ENCODE peak calls at places on chromosomes 2 and 18, in seven cellular contexts. One of them, this sample, is unnamed.

GRCh38 chr2:240296611-240297552 is 138.6 kb upstream of the GPC1 start:
- DNase-seq in H1: no peak
- DNase-seq in mesenchymal stem cell: no peak
- DNase-seq in mesendoderm: no peak
- DNase-seq in H9: peak; percentile 28
- DNase-seq in IMR-90: no peak
- DNase-seq in trophoblast cell: no peak
- DNase-seq in this sample: no peak

GRCh38 chr2:231397011-231397927 is 1.8 kb downstream of the B3GNT7 start:
- DNase-seq in mesenchymal stem cell: no peak
- DNase-seq in H9: no peak
- DNase-seq in IMR-90: no peak
- DNase-seq in trophoblast cell: no peak
- DNase-seq in H1: no peak
- DNase-seq in mesendoderm: no peak
- DNase-seq in this sample: no peak

GRCh38 chr2:190882831-190883582 is 2.4 kb downstream of the GLS start:
- DNase-seq in mesendoderm: peak; percentile 40
- DNase-seq in H9: no peak
- DNase-seq in H1: no peak
- DNase-seq in IMR-90: no peak
- DNase-seq in mesenchymal stem cell: no peak
- DNase-seq in trophoblast cell: peak; percentile 28
- DNase-seq in this sample: no peak

GRCh38 chr2:45729753-45730512 is 78.5 kb downstream of the PRKCE start:
- DNase-seq in mesendoderm: peak; percentile 58
- DNase-seq in IMR-90: no peak
- DNase-seq in H9: no peak
- DNase-seq in trophoblast cell: peak; percentile 57
- DNase-seq in mesenchymal stem cell: no peak
- DNase-seq in H1: no peak
- DNase-seq in this sample: no peak

GRCh38 chr2:74877781-74878433 is 44.0 kb downstream of the HK2 start:
- DNase-seq in mesenchymal stem cell: no peak
- DNase-seq in mesendoderm: no peak
- DNase-seq in H1: no peak
- DNase-seq in IMR-90: no peak
- DNase-seq in H9: no peak
- DNase-seq in trophoblast cell: no peak
- DNase-seq in this sample: no peak

GRCh38 chr2:173298536-173299097 is 56.1 kb upstream of the CDCA7 start:
- DNase-seq in IMR-90: no peak
- DNase-seq in H9: no peak
- DNase-seq in trophoblast cell: no peak
- DNase-seq in mesenchymal stem cell: no peak
- DNase-seq in mesendoderm: peak; percentile 38
- DNase-seq in H1: no peak
- DNase-seq in this sample: no peak

GRCh38 chr2:161570424-161571050 is 53.7 kb upstream of the SLC4A10 start:
- DNase-seq in H9: no peak
- DNase-seq in IMR-90: no peak
- DNase-seq in mesenchymal stem cell: no peak
- DNase-seq in mesendoderm: peak; percentile 23
- DNase-seq in H1: no peak
- DNase-seq in trophoblast cell: no peak
- DNase-seq in this sample: no peak

GRCh38 chr2:216555274-216555673 is 56.6 kb downstream of the RPL37A start:
- DNase-seq in mesenchymal stem cell: no peak
- DNase-seq in H1: no peak
- DNase-seq in IMR-90: no peak
- DNase-seq in mesendoderm: no peak
- DNase-seq in trophoblast cell: no peak
- DNase-seq in H9: no peak
- DNase-seq in this sample: no peak

GRCh38 chr2:58762176-58762781 is 521.2 kb upstream of the FANCL start:
- DNase-seq in IMR-90: peak; percentile 28
- DNase-seq in H9: peak; percentile 83
- DNase-seq in H1: peak; percentile 80
- DNase-seq in trophoblast cell: peak; percentile 68
- DNase-seq in mesenchymal stem cell: peak; percentile 54
- DNase-seq in mesendoderm: peak; percentile 91
- DNase-seq in this sample: peak; percentile 78

GRCh38 chr2:156437876-156438410 is 1.8 kb downstream of the GPD2 start:
- DNase-seq in H1: no peak
- DNase-seq in mesendoderm: no peak
- DNase-seq in mesenchymal stem cell: no peak
- DNase-seq in H9: no peak
- DNase-seq in IMR-90: no peak
- DNase-seq in trophoblast cell: peak; percentile 68
- DNase-seq in this sample: no peak

GRCh38 chr18:22422909-22423548 is 5.3 kb upstream of the CTAGE1 start:
- DNase-seq in IMR-90: peak; percentile 87
- DNase-seq in trophoblast cell: peak; percentile 36
- DNase-seq in mesenchymal stem cell: no peak
- DNase-seq in H9: no peak
- DNase-seq in mesendoderm: no peak
- DNase-seq in H1: no peak
- DNase-seq in this sample: no peak

GRCh38 chr2:54610700-54611099 is 112.8 kb upstream of the EML6 start:
- DNase-seq in trophoblast cell: peak; percentile 37
- DNase-seq in mesendoderm: no peak
- DNase-seq in IMR-90: peak; percentile 36
- DNase-seq in H1: no peak
- DNase-seq in H9: no peak
- DNase-seq in mesenchymal stem cell: peak; percentile 80
- DNase-seq in this sample: no peak
- H3K23ac ChIP-seq in trophoblast cell: no peak overlapping the region
- H3K23ac ChIP-seq in mesendoderm: no peak overlapping the region
- H3K23ac ChIP-seq in IMR-90: no peak overlapping the region
- H3K23ac ChIP-seq in H1: no peak overlapping the region
- H3K23ac ChIP-seq in H9: no peak overlapping the region
- H3K23ac ChIP-seq in mesenchymal stem cell: no peak overlapping the region
- H3K23ac ChIP-seq in this sample: no peak overlapping the region

GRCh38 chr2:8654483-8654882 is 27.4 kb upstream of the ID2 start:
- DNase-seq in mesenchymal stem cell: no peak
- DNase-seq in IMR-90: no peak
- DNase-seq in mesendoderm: no peak
- DNase-seq in H9: no peak
- DNase-seq in trophoblast cell: no peak
- DNase-seq in H1: no peak
- DNase-seq in this sample: no peak
- H2BK5ac ChIP-seq in mesenchymal stem cell: no peak overlapping the region
- H2BK5ac ChIP-seq in IMR-90: no peak overlapping the region
- H2BK5ac ChIP-seq in mesendoderm: no peak overlapping the region
- H2BK5ac ChIP-seq in H9: no peak overlapping the region
- H2BK5ac ChIP-seq in trophoblast cell: no peak overlapping the region
- H2BK5ac ChIP-seq in H1: no peak overlapping the region
- H2BK5ac ChIP-seq in this sample: no peak overlapping the region

GRCh38 chr2:127330753-127331152 is 36.8 kb upstream of the ERCC3 start:
- DNase-seq in trophoblast cell: no peak
- DNase-seq in H9: no peak
- DNase-seq in mesendoderm: no peak
- DNase-seq in H1: no peak
- DNase-seq in mesenchymal stem cell: no peak
- DNase-seq in IMR-90: no peak
- DNase-seq in this sample: no peak

GRCh38 chr2:127326289-127326945 is 32.5 kb upstream of the ERCC3 start:
- DNase-seq in mesenchymal stem cell: no peak
- DNase-seq in trophoblast cell: peak; percentile 20
- DNase-seq in H9: no peak
- DNase-seq in H1: no peak
- DNase-seq in IMR-90: peak; percentile 32
- DNase-seq in mesendoderm: peak; percentile 24
- DNase-seq in this sample: no peak

DNA sequence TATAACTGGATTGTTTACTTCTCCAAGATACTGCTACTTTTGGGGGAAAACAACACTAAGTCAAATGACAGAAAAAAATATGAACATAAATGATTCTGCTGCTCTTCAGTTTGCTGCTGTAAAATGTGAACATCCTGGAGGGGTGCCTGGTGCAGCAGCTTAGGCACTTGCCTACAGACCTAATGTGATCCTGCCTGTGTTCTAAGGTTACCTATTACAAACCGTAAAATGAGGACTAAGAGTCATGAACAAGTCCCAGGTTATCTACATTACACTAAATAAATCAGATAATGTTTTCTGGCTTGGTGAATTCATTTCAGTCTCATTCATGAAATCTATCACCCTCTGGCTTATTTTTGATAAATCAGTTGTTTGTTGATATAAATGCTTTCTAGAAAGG is 38.4 kb upstream of the ERCC3 start:
- DNase-seq in H9: no peak
- DNase-seq in H1: no peak
- DNase-seq in IMR-90: no peak
- DNase-seq in mesendoderm: no peak
- DNase-seq in mesenchymal stem cell: no peak
- DNase-seq in trophoblast cell: no peak
- DNase-seq in this sample: no peak
- H3K23ac ChIP-seq in H9: no peak overlapping the region
- H3K23ac ChIP-seq in H1: no peak overlapping the region
- H3K23ac ChIP-seq in IMR-90: no peak overlapping the region
- H3K23ac ChIP-seq in mesendoderm: no peak overlapping the region
- H3K23ac ChIP-seq in mesenchymal stem cell: no peak overlapping the region
- H3K23ac ChIP-seq in trophoblast cell: no peak overlapping the region
- H3K23ac ChIP-seq in this sample: no peak overlapping the region

GRCh38 chr18:23448291-23448690 is 4.8 kb upstream of the RIOK3 start:
- DNase-seq in IMR-90: no peak
- DNase-seq in H1: no peak
- DNase-seq in H9: no peak
- DNase-seq in mesenchymal stem cell: no peak
- DNase-seq in mesendoderm: no peak
- DNase-seq in trophoblast cell: no peak
- DNase-seq in this sample: no peak
- H2BK5ac ChIP-seq in IMR-90: no peak overlapping the region
- H2BK5ac ChIP-seq in H1: no peak overlapping the region
- H2BK5ac ChIP-seq in H9: no peak overlapping the region
- H2BK5ac ChIP-seq in mesenchymal stem cell: no peak overlapping the region
- H2BK5ac ChIP-seq in mesendoderm: no peak overlapping the region
- H2BK5ac ChIP-seq in trophoblast cell: no peak overlapping the region
- H2BK5ac ChIP-seq in this sample: no peak overlapping the region

GRCh38 chr18:5912491-5912890 is 17.2 kb upstream of the TMEM200C start:
- DNase-seq in mesendoderm: no peak
- DNase-seq in H1: no peak
- DNase-seq in IMR-90: peak; percentile 12
- DNase-seq in mesenchymal stem cell: no peak
- DNase-seq in H9: no peak
- DNase-seq in trophoblast cell: no peak
- DNase-seq in this sample: no peak

GRCh38 chr18:5914016-5914415 is 18.7 kb upstream of the TMEM200C start:
- DNase-seq in trophoblast cell: no peak
- DNase-seq in H1: no peak
- DNase-seq in IMR-90: peak; percentile 84
- DNase-seq in mesendoderm: no peak
- DNase-seq in mesenchymal stem cell: no peak
- DNase-seq in H9: no peak
- DNase-seq in this sample: no peak

GRCh38 chr18:5914971-5915370 is 19.6 kb upstream of the TMEM200C start:
- DNase-seq in IMR-90: no peak
- DNase-seq in H9: no peak
- DNase-seq in H1: no peak
- DNase-seq in mesenchymal stem cell: no peak
- DNase-seq in mesendoderm: no peak
- DNase-seq in trophoblast cell: no peak
- DNase-seq in this sample: no peak

DNA sequence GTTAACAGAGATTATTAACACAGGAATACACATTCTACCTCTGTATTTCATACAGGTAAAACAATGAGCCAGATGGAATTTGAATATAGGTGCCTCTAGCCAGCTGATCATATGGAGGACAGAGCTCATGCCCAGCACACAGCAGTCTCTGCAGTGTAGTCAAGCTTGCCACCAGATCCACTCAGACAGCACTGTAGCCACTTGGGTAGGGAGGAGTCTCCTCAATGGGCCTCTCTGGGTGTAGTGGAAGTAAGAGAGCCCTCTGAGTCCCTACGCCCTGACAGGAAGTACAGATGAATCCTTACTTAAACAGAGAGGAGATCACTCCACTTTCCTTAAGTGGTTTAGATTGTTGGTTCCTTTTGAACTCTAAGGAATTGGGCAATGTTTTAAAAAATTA is 22.9 kb upstream of the TMEM200C start:
- DNase-seq in H1: no peak
- DNase-seq in H9: no peak
- DNase-seq in mesendoderm: no peak
- DNase-seq in trophoblast cell: no peak
- DNase-seq in IMR-90: no peak
- DNase-seq in mesenchymal stem cell: no peak
- DNase-seq in this sample: no peak
- H3K23ac ChIP-seq in H1: no peak overlapping the region
- H3K23ac ChIP-seq in H9: no peak overlapping the region
- H3K23ac ChIP-seq in mesendoderm: no peak overlapping the region
- H3K23ac ChIP-seq in trophoblast cell: no peak overlapping the region
- H3K23ac ChIP-seq in IMR-90: no peak overlapping the region
- H3K23ac ChIP-seq in mesenchymal stem cell: no peak overlapping the region
- H3K23ac ChIP-seq in this sample: no peak overlapping the region

GRCh38 chr18:64409511-64409910 is 260.6 kb upstream of the LINC00305 start:
- DNase-seq in trophoblast cell: peak; percentile 25
- DNase-seq in H9: no peak
- DNase-seq in IMR-90: no peak
- DNase-seq in mesendoderm: peak; percentile 48
- DNase-seq in mesenchymal stem cell: peak; percentile 17
- DNase-seq in H1: no peak
- DNase-seq in this sample: peak; percentile 17

GRCh38 chr18:64398320-64398719 is 249.4 kb upstream of the LINC00305 start:
- DNase-seq in H9: no peak
- DNase-seq in mesendoderm: no peak
- DNase-seq in trophoblast cell: no peak
- DNase-seq in mesenchymal stem cell: no peak
- DNase-seq in H1: no peak
- DNase-seq in IMR-90: no peak
- DNase-seq in this sample: no peak

GRCh38 chr18:64405161-64405560 is 256.3 kb upstream of the LINC00305 start:
- DNase-seq in IMR-90: peak; percentile 16
- DNase-seq in H9: no peak
- DNase-seq in mesendoderm: no peak
- DNase-seq in mesenchymal stem cell: peak; percentile 64
- DNase-seq in H1: no peak
- DNase-seq in trophoblast cell: peak; percentile 62
- DNase-seq in this sample: no peak

GRCh38 chr18:64407606-64408005 is 258.7 kb upstream of the LINC00305 start:
- DNase-seq in trophoblast cell: no peak
- DNase-seq in mesendoderm: no peak
- DNase-seq in H9: no peak
- DNase-seq in H1: no peak
- DNase-seq in IMR-90: no peak
- DNase-seq in mesenchymal stem cell: no peak
- DNase-seq in this sample: no peak

DNA sequence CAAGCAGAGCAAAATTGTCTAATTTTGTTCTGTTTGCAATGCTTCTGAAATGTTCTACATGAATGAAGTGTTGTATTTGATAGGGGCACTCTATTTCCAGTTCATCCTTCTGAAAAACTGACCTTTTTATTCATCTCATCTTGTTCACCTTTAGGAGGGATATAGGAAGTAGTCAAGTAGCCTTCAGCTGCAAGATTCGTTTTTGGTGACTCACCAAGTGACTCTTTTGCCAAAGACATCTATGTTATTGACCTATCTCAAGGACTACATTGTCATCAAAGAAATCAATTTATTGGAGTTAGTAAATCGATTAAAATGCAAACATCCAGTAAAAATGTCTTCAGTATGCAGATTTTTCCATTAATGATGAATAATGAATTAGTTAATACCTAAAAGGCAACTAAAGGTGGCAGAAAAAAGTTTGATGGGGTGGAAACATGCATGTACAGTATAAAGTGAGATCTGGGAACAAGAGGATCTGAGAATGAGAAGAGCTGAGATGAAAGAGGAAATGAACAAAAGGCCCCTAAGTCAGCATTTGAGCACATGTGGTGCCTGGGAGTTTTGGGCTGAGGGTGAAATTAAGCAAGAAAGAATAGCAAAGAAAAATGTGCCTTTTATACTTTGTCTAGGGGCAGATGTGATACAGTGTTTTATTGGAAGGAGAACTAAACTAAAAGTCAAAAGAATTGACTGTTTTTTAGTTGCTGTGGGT is 255.1 kb upstream of the LINC00305 start:
- DNase-seq in mesenchymal stem cell: no peak
- DNase-seq in IMR-90: no peak
- DNase-seq in H1: no peak
- DNase-seq in mesendoderm: no peak
- DNase-seq in H9: no peak
- DNase-seq in trophoblast cell: no peak
- DNase-seq in this sample: no peak
- H2BK5ac ChIP-seq in mesenchymal stem cell: no peak overlapping the region
- H2BK5ac ChIP-seq in IMR-90: no peak overlapping the region
- H2BK5ac ChIP-seq in H1: no peak overlapping the region
- H2BK5ac ChIP-seq in mesendoderm: no peak overlapping the region
- H2BK5ac ChIP-seq in H9: no peak overlapping the region
- H2BK5ac ChIP-seq in trophoblast cell: no peak overlapping the region
- H2BK5ac ChIP-seq in this sample: no peak overlapping the region